ENCODE peak calls at places on chromosomes 7 and 10, in four cellular contexts. U is Peyer's patch, L is lower lobe of right lung, G is heart right ventricle. X is an unnamed sample. For H3K4me1, the result is how much of the 10 kb centered on the place peaks cover.

GRCh38 chr7:27117687-27118491 is 12.7 kb downstream of the HOXA4 start:
- DNase-seq in U (no peak), L (no peak), G (no peak), X (no peak)

GRCh38 chr10:20892011-20892585 is 5.0 kb downstream of the NEBL start:
- DNase-seq in G (peak), U (no peak), L (no peak), X (peak)

GRCh38 chr10:71234970-71235681 is 22.8 kb downstream of the UNC5B start:
- DNase-seq in U (no peak), G (peak), L (peak), X (peak)

GRCh38 chr7:50860598-50860997 is 77.9 kb upstream of the GRB10 start:
- DNase-seq in L (no peak), G (no peak), U (no peak), X (no peak)

GRCh38 chr7:19392246-19392645 is 247.0 kb upstream of the FERD3L start:
- DNase-seq in L (no peak), U (no peak), G (no peak), X (no peak)

GRCh38 chr7:112630565-112630964 is 149.8 kb downstream of the LSMEM1 start:
- DNase-seq in G (no peak), L (no peak), U (no peak), X (no peak)

GRCh38 chr10:28913850-28914249 is 236.5 kb downstream of the BAMBI start:
- DNase-seq in U (no peak), L (no peak), G (no peak), X (no peak)

GRCh38 chr7:66921396-66921917 is 432 bp downstream of the TMEM248 start:
- DNase-seq in L (no peak), U (no peak), G (peak), X (peak)

GRCh38 chr7:65983965-65984654 is 2.1 kb upstream of the GUSB start:
- DNase-seq in L (no peak), G (no peak), U (no peak), X (no peak)

GRCh38 chr7:123879628-123880027 is 34.7 kb downstream of the HYAL4 start:
- DNase-seq in G (no peak), U (no peak), L (no peak), X (no peak)

GRCh38 chr10:131629026-131629425 is 271.8 kb upstream of the PPP2R2D start:
- DNase-seq in U (no peak), G (no peak), L (no peak), X (no peak)

GRCh38 chr7:25613912-25614311 is 385.6 kb upstream of the NPVF start:
- DNase-seq in L (no peak), G (no peak), U (no peak), X (no peak)
- H3K4me1 ChIP-seq in L (under half), G (under half), U (under half), X (under half)

DNA sequence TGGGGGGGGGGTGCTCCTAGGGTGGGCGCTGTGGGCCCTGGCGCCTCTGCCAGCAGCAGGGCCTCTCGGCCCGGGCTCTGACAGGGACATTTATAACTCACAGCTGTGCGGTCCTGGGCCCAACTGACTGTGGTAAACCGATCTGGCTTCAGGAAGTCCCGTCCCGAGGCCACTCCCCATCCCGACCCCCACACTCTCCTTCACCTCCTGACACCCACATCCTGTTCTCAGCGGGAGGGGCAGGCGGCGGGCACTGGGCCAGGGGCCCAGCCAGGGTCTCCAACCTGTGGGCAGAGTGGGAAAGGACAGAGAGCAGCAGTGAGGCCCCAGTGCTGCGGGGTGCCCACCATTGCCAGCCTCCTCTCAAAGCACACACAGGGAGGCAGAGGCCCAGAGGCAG is 69.1 kb downstream of the ZMIZ1 start:
- DNase-seq in U (no peak), L (no peak), G (no peak), X (peak)
- H3K4me1 ChIP-seq in U (under half), L (half or more), G (half or more), X (half or more)

GRCh38 chr10:93072225-93072712 is 1.4 kb upstream of the CYP26A1 start:
- DNase-seq in G (no peak), U (peak), L (no peak), X (no peak)

GRCh38 chr10:93071177-93071472 is 2.6 kb upstream of the CYP26A1 start:
- DNase-seq in L (no peak), U (no peak), G (no peak), X (no peak)

GRCh38 chr10:93070378-93071176 is 3.1 kb upstream of the CYP26A1 start:
- DNase-seq in L (no peak), G (no peak), U (no peak), X (no peak)

GRCh38 chr10:93072713-93073538 is 767 bp upstream of the CYP26A1 start:
- DNase-seq in G (no peak), L (no peak), U (no peak), X (no peak)

DNA sequence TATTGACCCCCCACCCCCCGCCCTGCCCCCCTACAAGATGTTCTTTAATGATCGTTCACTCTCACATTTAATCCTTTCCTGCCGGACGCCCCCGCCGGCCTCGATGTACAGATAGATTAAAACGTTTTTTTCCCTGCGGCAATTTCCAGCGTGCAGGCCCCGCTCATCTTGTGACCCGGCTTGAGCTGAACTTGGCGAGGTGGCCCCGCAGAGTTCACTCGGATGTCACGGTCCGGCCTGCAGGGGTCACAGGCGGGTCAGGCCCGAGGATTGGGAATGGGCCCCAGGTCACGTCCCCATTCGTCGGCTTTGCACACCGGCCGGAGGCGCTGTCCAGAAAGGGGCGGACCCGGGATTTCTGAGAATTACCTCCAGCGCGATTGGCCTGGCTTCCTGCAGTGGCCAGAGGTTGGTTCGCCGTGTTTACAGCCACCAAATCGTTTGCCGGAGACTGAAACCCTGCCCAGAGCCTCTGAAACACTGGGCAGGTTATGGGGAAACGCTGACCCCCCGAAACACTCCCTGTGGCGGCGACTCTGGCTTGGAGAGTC is 1.9 kb upstream of the CYP26A1 start:
- DNase-seq in G (no peak), L (peak), U (peak), X (peak)
- H3K4me1 ChIP-seq in G (under half), L (under half), U (under half), X (under half)

DNA sequence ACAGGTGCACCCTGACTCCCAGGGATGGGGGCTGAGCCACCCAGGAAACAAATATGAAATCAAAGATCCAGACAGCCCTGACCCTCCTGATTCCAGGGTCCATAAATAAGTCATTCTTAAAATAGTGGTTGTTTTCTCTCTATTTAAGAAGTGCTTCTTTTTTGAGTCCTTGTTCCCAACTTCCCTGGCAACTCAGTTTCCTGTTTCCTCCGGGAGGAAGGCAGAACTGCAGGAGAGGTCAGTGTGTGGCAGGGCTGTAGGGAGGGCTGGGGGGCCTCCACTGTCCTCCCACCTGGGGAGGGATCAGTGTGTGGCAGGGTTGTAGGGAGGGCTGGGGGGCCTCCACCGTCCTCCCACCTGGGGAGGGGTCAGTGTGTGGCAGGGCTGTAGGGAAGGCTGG is 88.7 kb upstream of the PDGFA start:
- DNase-seq in L (no peak), U (no peak), G (no peak), X (no peak)
- H3K4me1 ChIP-seq in L (under half), U (under half), G (under half), X (under half)

GRCh38 chr10:112758961-112759360 is 191.1 kb upstream of the TCF7L2 start:
- DNase-seq in L (no peak), U (no peak), G (no peak), X (no peak)
- H3K4me1 ChIP-seq in L (under half), U (under half), G (under half), X (under half)

GRCh38 chr7:128708824-128709223 is 30.3 kb upstream of the CALU start:
- DNase-seq in L (no peak), G (no peak), U (no peak), X (no peak)
- H3K4me1 ChIP-seq in L (under half), G (under half), U (under half), X (under half)

DNA sequence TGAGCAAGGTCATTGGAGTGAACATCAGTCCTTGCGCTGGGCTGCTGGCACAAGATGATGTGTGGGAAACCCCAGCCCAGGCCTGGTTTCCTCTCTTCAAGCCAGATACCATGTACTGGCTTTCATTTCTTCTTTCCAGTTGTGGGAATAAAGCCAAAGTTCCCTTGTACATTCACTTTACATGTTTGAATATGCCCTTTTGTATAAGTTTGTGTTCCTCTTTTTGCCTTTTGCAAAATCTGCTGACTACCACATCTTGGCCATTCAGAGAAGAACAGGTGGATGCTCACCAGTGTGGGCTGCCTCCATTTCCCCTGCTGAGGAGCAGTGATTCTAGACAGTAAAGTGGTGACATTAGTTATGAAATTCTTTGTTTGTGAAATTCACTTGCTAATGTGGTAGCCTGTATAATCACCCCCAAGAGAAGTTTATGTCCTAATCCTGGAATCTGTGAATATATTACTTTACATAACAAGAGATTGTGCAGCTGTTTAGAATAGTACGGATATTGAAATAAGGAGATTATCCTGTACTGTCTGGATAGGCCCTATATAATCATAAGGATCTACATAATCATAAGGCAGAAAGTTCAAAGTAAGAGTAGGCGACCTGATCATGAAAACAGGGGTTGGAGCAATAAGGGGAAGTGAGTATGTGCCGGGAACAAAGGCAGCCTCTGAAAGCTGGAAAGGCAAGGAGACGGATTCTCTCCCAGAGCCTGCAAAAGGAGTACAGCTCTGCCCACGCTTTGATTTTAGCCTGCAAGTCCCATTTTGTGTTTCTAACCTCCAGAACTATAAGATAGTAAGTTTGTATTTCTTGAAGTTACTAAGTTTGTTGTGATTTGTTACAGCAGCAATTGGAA is 18.8 kb upstream of the AOAH start:
- DNase-seq in L (peak), U (no peak), G (no peak), X (peak)
- H3K4me1 ChIP-seq in L (under half), U (under half), G (under half), X (under half)

GRCh38 chr7:130957140-130957513 is 223.1 kb upstream of the KLF14 start:
- DNase-seq in L (no peak), U (no peak), G (no peak), X (no peak)
- H3K4me1 ChIP-seq in L (half or more), U (under half), G (half or more), X (under half)

GRCh38 chr10:12051241-12051640 is 8.6 kb upstream of the UPF2 start:
- DNase-seq in U (no peak), G (no peak), L (no peak), X (no peak)
- H3K4me1 ChIP-seq in U (under half), G (under half), L (under half), X (under half)

X was measured in right cardiac atrium.